ENCODE peak calls at places on chromosome 12, in seven cellular contexts. D, T, I, V, F, J and Q are unnamed samples.

GRCh38 chr12:118447181-118447580 is 70.8 kb downstream of the SUDS3 start:
- DNase-seq in D (no peak), T (peak), I (no peak), V (no peak), F (no peak), J (no peak), Q (no peak)

GRCh38 chr12:24177889-24178288 is 228.4 kb upstream of the SOX5 start:
- DNase-seq in D (no peak), T (peak), I (no peak), V (no peak), F (no peak), J (no peak), Q (no peak)

GRCh38 chr12:118359541-118359915 is 13.2 kb downstream of the TAOK3 start:
- DNase-seq in D (no peak), T (peak), I (no peak), V (no peak), F (no peak), J (no peak), Q (no peak)

GRCh38 chr12:122921917-122922316 is 26.0 kb upstream of the VPS37B start:
- DNase-seq in D (peak), T (no peak), I (no peak), V (no peak), F (no peak), J (no peak), Q (no peak)

GRCh38 chr12:111174283-111175108 is 194.4 kb downstream of the PHETA1 start:
- DNase-seq in D (no peak), T (no peak), I (no peak), V (no peak), F (no peak), J (no peak), Q (no peak)

GRCh38 chr12:32650508-32650907 is 28.6 kb upstream of the DNM1L start:
- DNase-seq in D (no peak), T (no peak), I (no peak), V (peak), F (no peak), J (no peak), Q (no peak)

GRCh38 chr12:122874081-122874480 is 21.8 kb downstream of the VPS37B start:
- DNase-seq in D (peak), T (no peak), I (no peak), V (no peak), F (no peak), J (no peak), Q (no peak)

GRCh38 chr12:78641837-78642423 is 222.6 kb upstream of the SYT1 start:
- DNase-seq in D (no peak), T (no peak), I (peak), V (peak), F (no peak), J (no peak), Q (peak)

GRCh38 chr12:79848321-79848720 is 86.6 kb downstream of the PPP1R12A start:
- DNase-seq in D (no peak), T (no peak), I (no peak), V (peak), F (no peak), J (no peak), Q (peak)

GRCh38 chr12:75656650-75657049 is 145.2 kb upstream of the KRR1 start:
- DNase-seq in D (no peak), T (no peak), I (peak), V (peak), F (no peak), J (no peak), Q (peak)

GRCh38 chr12:124847113-124847512 is 16.6 kb downstream of the SCARB1 start:
- DNase-seq in D (no peak), T (no peak), I (no peak), V (no peak), F (no peak), J (no peak), Q (no peak)

GRCh38 chr12:103503546-103504480 is 8.0 kb upstream of the C12orf42 start:
- DNase-seq in D (peak), T (peak), I (no peak), V (no peak), F (no peak), J (no peak), Q (no peak)

GRCh38 chr12:112347521-112347920 is 34.7 kb downstream of the HECTD4 start:
- DNase-seq in D (no peak), T (peak), I (peak), V (peak), F (no peak), J (no peak), Q (peak)

DNA sequence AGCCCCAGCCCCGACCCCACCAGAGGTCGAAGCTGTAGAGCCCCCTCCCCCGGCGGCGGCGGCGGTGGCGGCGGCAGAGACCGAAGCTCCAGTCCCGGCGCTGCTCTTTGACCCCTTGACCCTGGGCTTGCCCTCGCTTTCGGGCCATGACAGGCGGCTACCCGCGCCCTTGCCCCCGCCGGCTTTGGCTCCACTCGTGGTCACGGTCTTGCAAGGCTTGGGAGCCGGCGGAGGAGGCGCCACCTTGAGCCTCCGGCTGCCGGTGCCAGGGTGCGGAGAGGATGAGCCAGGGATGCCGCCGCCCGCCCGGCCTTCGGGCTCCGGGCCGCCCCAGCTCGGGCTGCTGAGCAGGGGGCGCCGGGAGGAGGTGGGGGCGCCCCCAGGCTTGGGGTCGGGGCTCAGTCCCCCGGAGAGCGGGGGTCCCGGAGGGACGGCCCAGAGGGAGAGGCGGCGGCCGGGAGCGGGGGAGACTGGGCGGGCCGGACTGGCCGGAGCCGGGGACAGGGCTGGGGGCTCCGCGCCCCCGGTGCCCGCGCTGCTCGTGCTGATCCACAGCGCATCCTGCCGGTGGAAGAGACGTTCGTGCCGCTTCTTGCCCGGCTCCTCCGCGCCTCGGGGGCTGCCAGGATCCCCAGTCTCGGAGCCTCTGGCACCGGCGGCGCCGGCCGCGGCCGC is 938 bp downstream of the AGAP2 start:
- DNase-seq in D (peak), T (no peak), I (no peak), V (no peak), F (no peak), J (no peak), Q (no peak)
- H3K4me3 ChIP-seq in D (no peak), T (no peak), I (no peak), V (peak), F (no peak), J (peak), Q (peak)

DNA sequence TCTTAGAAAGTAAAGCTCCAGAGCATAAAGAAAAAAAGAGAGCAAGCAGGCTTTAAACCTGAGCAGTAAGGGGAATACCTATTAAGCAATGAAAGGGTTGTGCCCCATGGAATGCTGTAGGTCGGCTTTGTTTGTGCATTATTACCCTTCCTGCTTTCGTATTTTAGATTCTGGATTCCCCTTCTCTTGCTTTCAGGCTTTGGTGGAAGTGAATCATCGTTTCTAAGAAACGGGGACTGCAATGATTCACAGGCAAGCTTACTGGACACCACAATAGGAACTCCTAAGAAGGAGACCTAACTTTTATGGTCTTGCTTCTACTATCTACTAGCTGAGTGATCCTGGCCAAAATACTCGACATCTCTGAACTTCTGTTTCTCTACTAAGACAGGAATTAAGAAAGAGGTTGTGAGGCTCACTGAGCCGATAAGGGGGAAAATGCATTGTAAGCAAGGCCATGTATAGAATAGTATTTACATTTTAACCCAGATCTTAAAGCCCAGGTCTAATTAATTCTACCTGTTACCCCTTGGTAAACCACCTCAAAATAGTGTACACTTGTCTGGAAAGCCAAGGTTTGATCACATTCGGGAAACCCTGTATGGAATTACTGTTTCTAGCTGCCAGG is 1.2 kb upstream of the BMAL2 start:
- DNase-seq in D (no peak), T (peak), I (peak), V (peak), F (no peak), J (no peak), Q (peak)
- H3K4me3 ChIP-seq in D (no peak), T (peak), I (peak), V (no peak), F (no peak), J (no peak), Q (no peak)

GRCh38 chr12:115060477-115061168 is 376.6 kb upstream of the TBX3 start:
- DNase-seq in D (peak), T (no peak), I (no peak), V (no peak), F (no peak), J (no peak), Q (no peak)
- H3K4me3 ChIP-seq in D (no peak), T (no peak), I (no peak), V (no peak), F (no peak), J (no peak), Q (no peak)

GRCh38 chr12:25939606-25940005 is 18.9 kb upstream of the RASSF8 start:
- DNase-seq in D (no peak), T (no peak), I (no peak), V (no peak), F (no peak), J (no peak), Q (no peak)
- H3K4me3 ChIP-seq in D (no peak), T (no peak), I (no peak), V (no peak), F (no peak), J (no peak), Q (no peak)

GRCh38 chr12:1474059-1474537 is 120.3 kb downstream of the FBXL14 start:
- DNase-seq in D (no peak), T (no peak), I (peak), V (peak), F (no peak), J (no peak), Q (peak)

GRCh38 chr12:1473418-1473817 is 121.0 kb downstream of the FBXL14 start:
- DNase-seq in D (no peak), T (no peak), I (peak), V (no peak), F (no peak), J (no peak), Q (peak)

GRCh38 chr12:1470051-1470450 is 124.3 kb downstream of the FBXL14 start:
- DNase-seq in D (no peak), T (no peak), I (no peak), V (peak), F (no peak), J (peak), Q (no peak)

GRCh38 chr12:1471224-1471623 is 123.2 kb downstream of the FBXL14 start:
- DNase-seq in D (no peak), T (no peak), I (peak), V (no peak), F (no peak), J (no peak), Q (peak)

DNA sequence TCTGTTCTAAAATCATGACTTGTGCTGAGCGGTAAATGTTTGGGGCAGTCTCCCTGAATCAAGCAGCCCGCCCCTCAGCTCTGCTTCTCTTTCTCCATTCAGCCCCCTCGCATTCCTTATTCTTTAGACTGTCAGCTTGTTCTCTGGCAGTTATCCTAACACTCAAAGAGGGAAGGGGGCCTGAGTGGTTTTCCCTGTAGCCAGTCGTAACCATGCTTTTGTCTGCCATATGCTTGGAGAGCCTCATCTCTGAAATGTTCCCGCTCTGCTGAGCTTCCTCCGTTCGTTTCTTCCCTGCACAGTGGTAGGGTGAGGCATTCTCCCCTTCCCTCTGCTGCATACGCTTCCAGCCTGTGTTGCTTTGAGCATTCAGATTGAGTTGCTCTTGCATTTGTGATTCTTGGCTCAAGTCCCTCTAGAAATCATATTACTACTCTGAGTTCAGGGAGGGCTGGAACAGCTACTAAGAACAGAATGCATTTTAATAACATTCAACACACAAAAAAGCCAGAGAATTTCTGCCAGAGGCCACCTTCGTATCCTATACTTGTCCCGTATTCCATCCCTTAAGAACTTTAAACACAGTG is 119.7 kb downstream of the FBXL14 start:
- DNase-seq in D (no peak), T (no peak), I (peak), V (peak), F (no peak), J (no peak), Q (peak)
- H3K4me3 ChIP-seq in D (no peak), T (no peak), I (peak), V (no peak), F (no peak), J (no peak), Q (peak)

GRCh38 chr12:102329883-102330282 is 132.2 kb upstream of the PMCH start:
- DNase-seq in D (no peak), T (no peak), I (no peak), V (no peak), F (no peak), J (no peak), Q (no peak)

GRCh38 chr12:102323799-102324198 is 126.2 kb upstream of the PMCH start:
- DNase-seq in D (no peak), T (no peak), I (no peak), V (no peak), F (no peak), J (no peak), Q (no peak)

GRCh38 chr12:102322254-102322653 is 124.6 kb upstream of the PMCH start:
- DNase-seq in D (no peak), T (no peak), I (no peak), V (no peak), F (no peak), J (no peak), Q (no peak)

GRCh38 chr12:102331419-102331818 is 133.8 kb upstream of the PMCH start:
- DNase-seq in D (no peak), T (no peak), I (no peak), V (no peak), F (no peak), J (no peak), Q (no peak)

GRCh38 chr12:102326987-102327386 is 129.4 kb upstream of the PMCH start:
- DNase-seq in D (no peak), T (no peak), I (no peak), V (no peak), F (no peak), J (no peak), Q (no peak)
- H3K4me3 ChIP-seq in D (no peak), T (no peak), I (no peak), V (no peak), F (no peak), J (no peak), Q (no peak)

GRCh38 chr12:27081668-27082091 is 698 bp downstream of the C12orf71 start:
- DNase-seq in D (no peak), T (no peak), I (no peak), V (peak), F (no peak), J (no peak), Q (peak)

GRCh38 chr12:27085654-27086053 is 3.3 kb upstream of the C12orf71 start:
- DNase-seq in D (no peak), T (no peak), I (peak), V (no peak), F (no peak), J (no peak), Q (no peak)

GRCh38 chr12:27083861-27084271 is 1.5 kb upstream of the C12orf71 start:
- DNase-seq in D (no peak), T (no peak), I (peak), V (peak), F (no peak), J (peak), Q (peak)
- H3K4me3 ChIP-seq in D (no peak), T (no peak), I (peak), V (no peak), F (no peak), J (no peak), Q (no peak)